ENCODE peak calls at places on chromosomes 7 and 10, in ten cellular contexts. U is uterus, N is cerebellum, M is AG04450, Y is AG20443, C is HEK293T, D is fibroblast of lung, S is astrocyte of the spinal cord, W is mammary epithelial cell, P is NCI-H2081. J is an unnamed sample.

GRCh38 chr7:23759556-23760391 is 49.8 kb downstream of the STK31 start:
- DNase-seq in W (peak; percentile 85), U (no peak), N (no peak), Y (no peak), S (peak; percentile 77), D (peak; percentile 93), M (no peak), C (no peak), P (peak; percentile 52), J (peak; percentile 98)

GRCh38 chr10:73044378-73045285 is 52.0 kb downstream of the P4HA1 start:
- DNase-seq in U (no peak), D (peak; percentile 92), N (no peak), W (peak; percentile 91), S (peak; percentile 85), P (no peak), M (peak; percentile 50), C (no peak), Y (peak; percentile 39), J (peak; percentile 32)

GRCh38 chr10:47289921-47290320 is 10.1 kb upstream of the GDF10 start:
- DNase-seq in N (no peak), W (no peak), P (no peak), M (no peak), S (no peak), U (no peak), Y (no peak), D (no peak), C (no peak), J (no peak)

GRCh38 chr10:69641261-69641980 is 11.4 kb downstream of the FAM241B start:
- DNase-seq in N (no peak), D (no peak), Y (no peak), W (peak; percentile 36), U (no peak), C (no peak), M (no peak), P (no peak), S (no peak), J (no peak)

GRCh38 chr10:119543814-119544642 is 1.5 kb upstream of the RGS10 start:
- DNase-seq in S (peak; percentile 17), N (no peak), W (no peak), D (peak; percentile 21), U (peak; percentile 54), P (no peak), C (peak; percentile 53), M (no peak), Y (peak; percentile 36), J (peak; percentile 66)

GRCh38 chr10:58741673-58742072 is 229.0 kb downstream of the BICC1 start:
- DNase-seq in P (no peak), C (no peak), U (no peak), M (no peak), W (no peak), Y (no peak), N (no peak), D (no peak), S (no peak), J (no peak)

GRCh38 chr10:62527019-62527827 is 153.1 kb downstream of the ZNF365 start:
- DNase-seq in C (no peak), Y (no peak), U (no peak), D (no peak), M (no peak), S (no peak), P (no peak), W (no peak), N (no peak), J (no peak)

GRCh38 chr10:86449926-86450558 is 71.5 kb downstream of the WAPL start:
- DNase-seq in D (no peak), N (no peak), S (no peak), Y (no peak), P (no peak), U (no peak), M (no peak), W (no peak), C (no peak), J (no peak)

GRCh38 chr10:113540845-113541553 is 11.9 kb upstream of the HABP2 start:
- DNase-seq in S (no peak), M (no peak), N (no peak), D (no peak), W (no peak), C (no peak), U (no peak), P (no peak), Y (peak; percentile 55), J (peak; percentile 43)

GRCh38 chr7:38881947-38882684 is 26.9 kb downstream of the VPS41 start:
- DNase-seq in C (no peak), N (no peak), U (no peak), M (no peak), S (no peak), P (no peak), D (no peak), Y (no peak), W (peak; percentile 65), J (no peak)

GRCh38 chr7:99457050-99457645 is 8.8 kb downstream of the ATP5MF start:
- DNase-seq in W (no peak), C (no peak), P (no peak), S (no peak), D (no peak), N (no peak), U (no peak), M (no peak), Y (peak; percentile 2), J (no peak)

GRCh38 chr10:47031251-47031952 is 120.2 kb downstream of the PTPN20 start:
- DNase-seq in W (peak; percentile 16), N (no peak), S (no peak), M (no peak), Y (peak; percentile 56), C (peak; percentile 42), D (no peak), P (no peak), U (no peak), J (peak; percentile 5)

GRCh38 chr10:94066411-94066810 is 72.7 kb downstream of the PLCE1 start:
- DNase-seq in Y (peak; percentile 43), N (no peak), W (peak; percentile 5), S (peak; percentile 54), C (peak; percentile 54), U (no peak), P (no peak), D (peak; percentile 52), M (no peak), J (peak; percentile 12)

GRCh38 chr10:131092876-131093275 is 218.6 kb downstream of the TCERG1L start:
- DNase-seq in D (no peak), U (no peak), P (no peak), Y (no peak), W (no peak), S (no peak), C (no peak), M (no peak), N (no peak), J (no peak)

GRCh38 chr10:11205026-11205772 is 187.5 kb downstream of the CELF2 start:
- DNase-seq in P (no peak), Y (no peak), S (no peak), W (no peak), D (peak; percentile 24), N (no peak), U (no peak), M (no peak), C (no peak), J (peak; percentile 4)